ENCODE peak calls at places on chromosomes 7 and 10, in nine cellular contexts. V, W, M, D, F, B, P, E and Y are unnamed samples.

GRCh38 chr10:3467052-3467906 is 294.7 kb upstream of the PITRM1 start:
- DNase-seq in V (no peak), W (no peak), M (peak; percentile 93), D (peak; percentile 81), F (no peak), B (peak; percentile 44), P (peak; percentile 83), E (peak; percentile 87), Y (peak; percentile 95)

GRCh38 chr10:104417629-104418292 is 64.1 kb downstream of the CFAP58 start:
- DNase-seq in V (peak; percentile 7), W (no peak), M (no peak), D (no peak), F (no peak), B (no peak), P (no peak), E (no peak), Y (no peak)

GRCh38 chr10:26593896-26594295 is 103.6 kb upstream of the PDSS1 start:
- DNase-seq in V (no peak), W (peak; percentile 21), M (no peak), D (no peak), F (no peak), B (no peak), P (no peak), E (no peak), Y (no peak)

GRCh38 chr10:117222552-117223412 is 18.1 kb upstream of the SLC18A2 start:
- DNase-seq in V (no peak), W (no peak), M (no peak), D (no peak), F (no peak), B (no peak), P (no peak), E (peak; percentile 21), Y (no peak)

GRCh38 chr7:70776627-70777101 is 355.3 kb upstream of the GALNT17 start:
- DNase-seq in V (peak; percentile 67), W (no peak), M (peak; percentile 21), D (peak; percentile 38), F (no peak), B (no peak), P (no peak), E (no peak), Y (no peak)

GRCh38 chr7:105298439-105298894 is 90.3 kb downstream of the SRPK2 start:
- DNase-seq in V (no peak), W (no peak), M (no peak), D (no peak), F (no peak), B (no peak), P (no peak), E (no peak), Y (no peak)

GRCh38 chr10:110568055-110568735 is 700 bp downstream of the SMC3 start:
- DNase-seq in V (peak; percentile 68), W (no peak), M (no peak), D (peak; percentile 30), F (no peak), B (peak; percentile 53), P (no peak), E (peak; percentile 78), Y (no peak)

GRCh38 chr7:79564123-79564522 is 110.7 kb upstream of the MAGI2 start:
- DNase-seq in V (no peak), W (no peak), M (no peak), D (no peak), F (no peak), B (no peak), P (no peak), E (no peak), Y (no peak)

GRCh38 chr7:47218378-47219176 is 363.3 kb downstream of the TNS3 start:
- DNase-seq in V (no peak), W (no peak), M (no peak), D (no peak), F (no peak), B (no peak), P (no peak), E (no peak), Y (no peak)

GRCh38 chr7:132103718-132104117 is 472.6 kb downstream of the PLXNA4 start:
- DNase-seq in V (no peak), W (no peak), M (no peak), D (no peak), F (no peak), B (peak; percentile 45), P (no peak), E (no peak), Y (no peak)

GRCh38 chr10:58556516-58556915 is 43.8 kb downstream of the BICC1 start:
- DNase-seq in V (no peak), W (no peak), M (no peak), D (no peak), F (no peak), B (no peak), P (no peak), E (no peak), Y (no peak)

GRCh38 chr10:119734396-119735332 is 8.8 kb downstream of the INPP5F start:
- DNase-seq in V (no peak), W (no peak), M (peak; percentile 52), D (no peak), F (no peak), B (no peak), P (no peak), E (no peak), Y (no peak)

GRCh38 chr10:20966426-20966825 is 69.3 kb upstream of the NEBL start:
- DNase-seq in V (no peak), W (no peak), M (no peak), D (no peak), F (no peak), B (no peak), P (no peak), E (no peak), Y (no peak)

DNA sequence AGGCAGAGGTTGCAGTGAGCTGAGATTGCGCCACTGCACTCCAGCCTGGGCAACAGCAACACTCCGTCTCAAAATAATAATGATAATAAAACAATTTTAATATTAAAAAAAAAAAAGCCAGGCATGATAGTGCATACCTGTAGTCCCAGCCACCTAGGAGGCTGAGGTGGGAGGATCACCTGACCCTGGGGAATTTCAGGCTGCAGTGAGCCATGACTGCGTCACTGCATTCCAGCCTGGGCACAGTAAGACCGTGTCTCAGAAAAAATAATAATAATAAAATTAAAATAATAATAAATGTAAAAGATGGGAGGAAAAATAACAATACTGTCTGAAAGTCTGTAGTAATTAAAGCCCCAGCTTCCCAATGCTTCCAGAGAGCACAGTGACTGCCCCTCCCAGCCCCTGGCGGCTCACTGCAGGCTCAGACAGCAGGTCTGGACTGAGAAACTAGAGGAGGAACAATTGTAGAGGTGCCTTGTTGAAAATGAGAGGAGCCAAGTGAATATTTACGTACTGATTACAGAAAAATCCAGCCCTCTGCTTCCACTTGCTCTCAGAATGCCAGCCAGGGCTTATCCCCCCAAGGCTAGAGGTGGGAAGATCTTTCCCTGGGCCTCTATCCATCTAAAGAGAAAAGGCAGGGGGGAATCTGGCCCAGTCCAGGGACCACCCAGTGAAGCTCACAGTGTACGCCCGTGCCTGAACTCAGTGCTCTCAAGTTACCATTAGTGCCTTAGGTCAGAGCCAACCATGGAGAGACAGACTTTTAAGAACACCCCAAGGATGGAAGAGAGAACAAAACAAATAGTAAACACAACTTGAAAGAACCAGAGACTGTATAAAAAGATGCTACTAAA is 112.8 kb downstream of the PARD3 start:
- DNase-seq in V (no peak), W (no peak), M (no peak), D (no peak), F (peak; percentile 6), B (no peak), P (peak; percentile 53), E (no peak), Y (peak; percentile 53)
- H3K4me1 ChIP-seq in V (no peaks in the 10 kb centered on the region), W (no peaks in the 10 kb centered on the region), M (peaks cover 6% of the 10 kb centered on the region), D (peaks cover 6% of the 10 kb centered on the region), F (peaks cover 4% of the 10 kb centered on the region), B (peaks cover 39% of the 10 kb centered on the region), P (peaks cover 44% of the 10 kb centered on the region), E (peaks cover 5% of the 10 kb centered on the region), Y (peaks cover 64% of the 10 kb centered on the region)

DNA sequence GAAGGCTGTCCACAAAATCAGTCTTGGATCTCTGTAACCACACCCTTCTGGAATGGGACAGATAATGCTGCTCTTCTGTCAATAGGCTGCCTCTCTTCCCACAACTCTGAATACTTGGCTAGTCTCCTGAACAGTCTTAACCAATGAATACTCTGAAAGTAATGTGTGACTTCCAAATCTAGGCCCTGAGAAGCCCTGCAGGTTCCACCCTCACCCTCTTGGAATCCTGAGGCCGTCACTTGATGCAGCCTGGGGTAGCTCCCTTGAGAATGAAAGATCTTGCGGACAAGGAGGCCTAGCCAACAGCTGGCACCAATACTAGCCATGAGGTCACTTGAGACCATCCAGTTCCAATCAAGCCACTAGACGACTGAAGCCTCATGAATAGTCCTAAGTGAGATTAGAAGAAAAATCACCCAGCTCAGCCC is 109.2 kb downstream of the ARHGAP12 start:
- DNase-seq in V (no peak), W (no peak), M (no peak), D (peak; percentile 23), F (no peak), B (no peak), P (no peak), E (peak; percentile 84), Y (no peak)
- H3K4me1 ChIP-seq in V (no peaks in the 10 kb centered on the region), W (peaks cover 3% of the 10 kb centered on the region), M (peaks cover 2% of the 10 kb centered on the region), D (no peaks in the 10 kb centered on the region), F (no peaks in the 10 kb centered on the region), B (no peaks in the 10 kb centered on the region), P (no peaks in the 10 kb centered on the region), E (peaks cover 4% of the 10 kb centered on the region), Y (no peaks in the 10 kb centered on the region)

GRCh38 chr7:76230214-76230613 is 28.5 kb downstream of the SRRM3 start:
- DNase-seq in V (no peak), W (no peak), M (no peak), D (no peak), F (no peak), B (no peak), P (no peak), E (no peak), Y (no peak)
- H3K4me1 ChIP-seq in V (peaks cover 5% of the 10 kb centered on the region), W (peaks cover 13% of the 10 kb centered on the region), M (no peaks in the 10 kb centered on the region), D (no peaks in the 10 kb centered on the region), F (peaks cover 26% of the 10 kb centered on the region), B (no peaks in the 10 kb centered on the region), P (no peaks in the 10 kb centered on the region), E (no peaks in the 10 kb centered on the region), Y (peaks cover 4% of the 10 kb centered on the region)

GRCh38 chr10:63437334-63437949 is 28.3 kb downstream of the JMJD1C start:
- DNase-seq in V (no peak), W (no peak), M (peak; percentile 43), D (no peak), F (no peak), B (peak; percentile 9), P (no peak), E (no peak), Y (no peak)
- H3K4me1 ChIP-seq in V (peaks cover 4% of the 10 kb centered on the region), W (peaks cover 3% of the 10 kb centered on the region), M (peaks cover 10% of the 10 kb centered on the region), D (peaks cover 4% of the 10 kb centered on the region), F (peaks cover 2% of the 10 kb centered on the region), B (peaks cover 9% of the 10 kb centered on the region), P (peaks cover 23% of the 10 kb centered on the region), E (peaks cover 4% of the 10 kb centered on the region), Y (peaks cover 38% of the 10 kb centered on the region)

GRCh38 chr7:991729-992444 is 8.9 kb downstream of the CYP2W1 start:
- DNase-seq in V (no peak), W (no peak), M (no peak), D (no peak), F (no peak), B (no peak), P (no peak), E (no peak), Y (no peak)
- H3K4me1 ChIP-seq in V (peaks cover 4% of the 10 kb centered on the region), W (peaks cover 7% of the 10 kb centered on the region), M (no peaks in the 10 kb centered on the region), D (no peaks in the 10 kb centered on the region), F (peaks cover 10% of the 10 kb centered on the region), B (peaks cover 17% of the 10 kb centered on the region), P (no peaks in the 10 kb centered on the region), E (no peaks in the 10 kb centered on the region), Y (no peaks in the 10 kb centered on the region)